ENCODE peak calls at places on chromosomes 7 and 10, in five cellular contexts. One of them, this sample, is unnamed.

GRCh38 chr10:26574783-26575182 is 122.7 kb upstream of the PDSS1 start:
- DNase-seq in H54: no peak
- DNase-seq in neural crest cell: no peak
- DNase-seq in stimulated activated CD4-positive, alpha-beta T cell treated with anti-CD3 and anti-CD28 coated beads, Interleukin-1b, Interleukin-23, amount 100 ng/mL, for 1 hour: no peak
- DNase-seq in left colon: no peak
- DNase-seq in this sample: no peak

GRCh38 chr10:12807096-12807755 is 194.3 kb downstream of the CCDC3 start:
- DNase-seq in neural crest cell: no peak
- DNase-seq in stimulated activated CD4-positive, alpha-beta T cell treated with anti-CD3 and anti-CD28 coated beads, Interleukin-1b, Interleukin-23, amount 100 ng/mL, for 1 hour: no peak
- DNase-seq in left colon: peak; percentile 55
- DNase-seq in H54: no peak
- DNase-seq in this sample: no peak

GRCh38 chr10:12481956-12482355 is 132.6 kb downstream of the CAMK1D start:
- DNase-seq in neural crest cell: no peak
- DNase-seq in stimulated activated CD4-positive, alpha-beta T cell treated with anti-CD3 and anti-CD28 coated beads, Interleukin-1b, Interleukin-23, amount 100 ng/mL, for 1 hour: no peak
- DNase-seq in left colon: no peak
- DNase-seq in H54: no peak
- DNase-seq in this sample: no peak

GRCh38 chr10:91598211-91598981 is 34.5 kb downstream of the PPP1R3C start:
- DNase-seq in stimulated activated CD4-positive, alpha-beta T cell treated with anti-CD3 and anti-CD28 coated beads, Interleukin-1b, Interleukin-23, amount 100 ng/mL, for 1 hour: no peak
- DNase-seq in neural crest cell: no peak
- DNase-seq in H54: peak; percentile 65
- DNase-seq in left colon: no peak
- DNase-seq in this sample: no peak

GRCh38 chr7:93622036-93622714 is 47.7 kb upstream of the CALCR start:
- DNase-seq in left colon: no peak
- DNase-seq in H54: no peak
- DNase-seq in neural crest cell: peak; percentile 2
- DNase-seq in stimulated activated CD4-positive, alpha-beta T cell treated with anti-CD3 and anti-CD28 coated beads, Interleukin-1b, Interleukin-23, amount 100 ng/mL, for 1 hour: no peak
- DNase-seq in this sample: peak; percentile 34

GRCh38 chr7:134167250-134167649 is 40.1 kb downstream of the LRGUK start:
- DNase-seq in left colon: no peak
- DNase-seq in H54: no peak
- DNase-seq in stimulated activated CD4-positive, alpha-beta T cell treated with anti-CD3 and anti-CD28 coated beads, Interleukin-1b, Interleukin-23, amount 100 ng/mL, for 1 hour: no peak
- DNase-seq in neural crest cell: no peak
- DNase-seq in this sample: no peak

GRCh38 chr7:110804501-110804900 is 286.4 kb upstream of the LRRN3 start:
- DNase-seq in left colon: no peak
- DNase-seq in H54: no peak
- DNase-seq in neural crest cell: no peak
- DNase-seq in stimulated activated CD4-positive, alpha-beta T cell treated with anti-CD3 and anti-CD28 coated beads, Interleukin-1b, Interleukin-23, amount 100 ng/mL, for 1 hour: no peak
- DNase-seq in this sample: peak; percentile 26

GRCh38 chr7:92794846-92795245 is 41.5 kb downstream of the CDK6 start:
- DNase-seq in neural crest cell: no peak
- DNase-seq in H54: no peak
- DNase-seq in stimulated activated CD4-positive, alpha-beta T cell treated with anti-CD3 and anti-CD28 coated beads, Interleukin-1b, Interleukin-23, amount 100 ng/mL, for 1 hour: no peak
- DNase-seq in left colon: no peak
- DNase-seq in this sample: no peak

GRCh38 chr7:47746468-47746867 is 164.6 kb upstream of the TNS3 start:
- DNase-seq in H54: no peak
- DNase-seq in stimulated activated CD4-positive, alpha-beta T cell treated with anti-CD3 and anti-CD28 coated beads, Interleukin-1b, Interleukin-23, amount 100 ng/mL, for 1 hour: no peak
- DNase-seq in left colon: no peak
- DNase-seq in neural crest cell: no peak
- DNase-seq in this sample: no peak

GRCh38 chr7:148662646-148663045 is 36.1 kb upstream of the CUL1 start:
- DNase-seq in H54: no peak
- DNase-seq in neural crest cell: no peak
- DNase-seq in stimulated activated CD4-positive, alpha-beta T cell treated with anti-CD3 and anti-CD28 coated beads, Interleukin-1b, Interleukin-23, amount 100 ng/mL, for 1 hour: no peak
- DNase-seq in left colon: no peak
- DNase-seq in this sample: no peak

GRCh38 chr7:142196066-142196840 is 61.6 kb downstream of the PRSS58 start:
- DNase-seq in stimulated activated CD4-positive, alpha-beta T cell treated with anti-CD3 and anti-CD28 coated beads, Interleukin-1b, Interleukin-23, amount 100 ng/mL, for 1 hour: no peak
- DNase-seq in left colon: no peak
- DNase-seq in neural crest cell: no peak
- DNase-seq in H54: peak; percentile 3
- DNase-seq in this sample: no peak

GRCh38 chr7:77699056-77699455 is 2.8 kb downstream of the RSBN1L start:
- DNase-seq in left colon: no peak
- DNase-seq in stimulated activated CD4-positive, alpha-beta T cell treated with anti-CD3 and anti-CD28 coated beads, Interleukin-1b, Interleukin-23, amount 100 ng/mL, for 1 hour: no peak
- DNase-seq in neural crest cell: no peak
- DNase-seq in H54: no peak
- DNase-seq in this sample: no peak

GRCh38 chr10:118594392-118595063 is 920 bp downstream of the PRLHR start:
- DNase-seq in stimulated activated CD4-positive, alpha-beta T cell treated with anti-CD3 and anti-CD28 coated beads, Interleukin-1b, Interleukin-23, amount 100 ng/mL, for 1 hour: no peak
- DNase-seq in neural crest cell: peak; percentile 62
- DNase-seq in H54: no peak
- DNase-seq in left colon: no peak
- DNase-seq in this sample: peak; percentile 81

GRCh38 chr7:111998326-111998725 is 207.9 kb downstream of the DOCK4 start:
- DNase-seq in neural crest cell: no peak
- DNase-seq in stimulated activated CD4-positive, alpha-beta T cell treated with anti-CD3 and anti-CD28 coated beads, Interleukin-1b, Interleukin-23, amount 100 ng/mL, for 1 hour: no peak
- DNase-seq in H54: no peak
- DNase-seq in left colon: no peak
- DNase-seq in this sample: no peak

GRCh38 chr7:22355620-22356009 is 1.3 kb downstream of the RAPGEF5 start:
- DNase-seq in H54: no peak
- DNase-seq in stimulated activated CD4-positive, alpha-beta T cell treated with anti-CD3 and anti-CD28 coated beads, Interleukin-1b, Interleukin-23, amount 100 ng/mL, for 1 hour: no peak
- DNase-seq in neural crest cell: no peak
- DNase-seq in left colon: no peak
- DNase-seq in this sample: no peak

GRCh38 chr7:151682831-151683614 is 163.3 kb upstream of the RHEB start:
- DNase-seq in H54: no peak
- DNase-seq in left colon: no peak
- DNase-seq in stimulated activated CD4-positive, alpha-beta T cell treated with anti-CD3 and anti-CD28 coated beads, Interleukin-1b, Interleukin-23, amount 100 ng/mL, for 1 hour: no peak
- DNase-seq in neural crest cell: no peak
- DNase-seq in this sample: no peak

GRCh38 chr7:108001759-108002725 is 919 bp downstream of the LAMB1 start:
- DNase-seq in H54: no peak
- DNase-seq in left colon: no peak
- DNase-seq in stimulated activated CD4-positive, alpha-beta T cell treated with anti-CD3 and anti-CD28 coated beads, Interleukin-1b, Interleukin-23, amount 100 ng/mL, for 1 hour: no peak
- DNase-seq in neural crest cell: peak; percentile 12
- DNase-seq in this sample: peak; percentile 25

GRCh38 chr7:30459591-30460245 is 18.9 kb downstream of the NOD1 start:
- DNase-seq in H54: peak; percentile 84
- DNase-seq in left colon: peak; percentile 75
- DNase-seq in neural crest cell: no peak
- DNase-seq in stimulated activated CD4-positive, alpha-beta T cell treated with anti-CD3 and anti-CD28 coated beads, Interleukin-1b, Interleukin-23, amount 100 ng/mL, for 1 hour: no peak
- DNase-seq in this sample: no peak

GRCh38 chr10:119306514-119306951 is 99.2 kb downstream of the GRK5 start:
- DNase-seq in H54: no peak
- DNase-seq in left colon: peak; percentile 62
- DNase-seq in stimulated activated CD4-positive, alpha-beta T cell treated with anti-CD3 and anti-CD28 coated beads, Interleukin-1b, Interleukin-23, amount 100 ng/mL, for 1 hour: peak; percentile 29
- DNase-seq in neural crest cell: no peak
- DNase-seq in this sample: no peak

GRCh38 chr10:10831085-10831484 is 186.6 kb upstream of the CELF2 start:
- DNase-seq in neural crest cell: no peak
- DNase-seq in left colon: no peak
- DNase-seq in stimulated activated CD4-positive, alpha-beta T cell treated with anti-CD3 and anti-CD28 coated beads, Interleukin-1b, Interleukin-23, amount 100 ng/mL, for 1 hour: no peak
- DNase-seq in H54: no peak
- DNase-seq in this sample: no peak

GRCh38 chr10:6247041-6247712 is 44.4 kb downstream of the PFKFB3 start:
- DNase-seq in H54: no peak
- DNase-seq in neural crest cell: no peak
- DNase-seq in left colon: no peak
- DNase-seq in stimulated activated CD4-positive, alpha-beta T cell treated with anti-CD3 and anti-CD28 coated beads, Interleukin-1b, Interleukin-23, amount 100 ng/mL, for 1 hour: no peak
- DNase-seq in this sample: no peak

GRCh38 chr10:79380125-79380917 is 33.1 kb downstream of the PPIF start:
- DNase-seq in neural crest cell: no peak
- DNase-seq in left colon: peak; percentile 41
- DNase-seq in H54: no peak
- DNase-seq in stimulated activated CD4-positive, alpha-beta T cell treated with anti-CD3 and anti-CD28 coated beads, Interleukin-1b, Interleukin-23, amount 100 ng/mL, for 1 hour: no peak
- DNase-seq in this sample: no peak

GRCh38 chr10:110546077-110546476 is 21.4 kb upstream of the SMC3 start:
- DNase-seq in neural crest cell: no peak
- DNase-seq in stimulated activated CD4-positive, alpha-beta T cell treated with anti-CD3 and anti-CD28 coated beads, Interleukin-1b, Interleukin-23, amount 100 ng/mL, for 1 hour: no peak
- DNase-seq in left colon: no peak
- DNase-seq in H54: no peak
- DNase-seq in this sample: no peak